ENCODE peak calls at places on chromosomes 6 and 20, in four cellular contexts. U, Y, P and O are unnamed samples.

GRCh38 chr6:27056615-27057014 is 190.9 kb upstream of the PRSS16 start:
- DNase-seq in U (no peak), Y (no peak), P (no peak), O (no peak)

GRCh38 chr20:58608096-58608840 is 42.8 kb upstream of the STX16 start:
- DNase-seq in U (no peak), Y (peak; percentile 17), P (no peak), O (no peak)

GRCh38 chr20:44491635-44492395 is 16.1 kb downstream of the TTPAL start:
- DNase-seq in U (no peak), Y (no peak), P (no peak), O (no peak)

GRCh38 chr6:113994934-113995342 is 24.0 kb upstream of the HDAC2 start:
- DNase-seq in U (no peak), Y (no peak), P (no peak), O (no peak)

GRCh38 chr6:24524801-24525200 is 30.0 kb downstream of the ALDH5A1 start:
- DNase-seq in U (no peak), Y (no peak), P (no peak), O (no peak)

GRCh38 chr6:124495316-124496176 is 466.7 kb upstream of the RNF217 start:
- DNase-seq in U (no peak), Y (no peak), P (no peak), O (no peak)

GRCh38 chr6:43515808-43516207 is 918 bp downstream of the YIPF3 start:
- DNase-seq in U (no peak), Y (no peak), P (no peak), O (no peak)

GRCh38 chr20:24206995-24207394 is 218.4 kb upstream of the GGTLC1 start:
- DNase-seq in U (no peak), Y (no peak), P (no peak), O (no peak)

GRCh38 chr6:33430991-33431879 is 11.4 kb downstream of the SYNGAP1 start:
- DNase-seq in U (no peak), Y (peak; percentile 43), P (peak; percentile 68), O (no peak)

GRCh38 chr6:51541847-51542246 is 545.6 kb downstream of the PKHD1 start:
- DNase-seq in U (no peak), Y (no peak), P (no peak), O (no peak)

GRCh38 chr6:27891300-27891913 is 20.8 kb downstream of the OR2B2 start:
- DNase-seq in U (no peak), Y (no peak), P (no peak), O (no peak)

GRCh38 chr6:169845426-169846285 is 94.2 kb downstream of the ERMARD start:
- DNase-seq in U (no peak), Y (no peak), P (no peak), O (peak; percentile 30)

GRCh38 chr6:15876406-15876805 is 213.6 kb upstream of the DTNBP1 start:
- DNase-seq in U (no peak), Y (no peak), P (no peak), O (no peak)

GRCh38 chr6:83707829-83708545 is 914 bp downstream of the SNAP91 start:
- DNase-seq in U (no peak), Y (peak; percentile 40), P (no peak), O (peak; percentile 62)

GRCh38 chr20:48921883-48922867 is 664 bp downstream of the ARFGEF2 start:
- DNase-seq in U (peak; percentile 91), Y (peak; percentile 68), P (peak; percentile 3), O (no peak)

GRCh38 chr6:110331816-110332215 is 26.3 kb downstream of the METTL24 start:
- DNase-seq in U (no peak), Y (no peak), P (no peak), O (no peak)

GRCh38 chr20:50246367-50247195 is 56.0 kb downstream of the CEBPB start:
- DNase-seq in U (no peak), Y (no peak), P (no peak), O (no peak)

GRCh38 chr20:34704177-34705007 is at the start of gene TP53INP2:
- DNase-seq in U (peak; percentile 93), Y (peak; percentile 95), P (peak; percentile 89), O (peak; percentile 96)

GRCh38 chr20:34706912-34707784 is 3.0 kb downstream of the TP53INP2 start:
- DNase-seq in U (no peak), Y (no peak), P (no peak), O (no peak)

GRCh38 chr20:34705383-34706021 is 1.4 kb downstream of the TP53INP2 start:
- DNase-seq in U (no peak), Y (no peak), P (no peak), O (no peak)

GRCh38 chr20:34705008-34705382 is 851 bp downstream of the TP53INP2 start:
- DNase-seq in U (no peak), Y (no peak), P (no peak), O (no peak)

DNA sequence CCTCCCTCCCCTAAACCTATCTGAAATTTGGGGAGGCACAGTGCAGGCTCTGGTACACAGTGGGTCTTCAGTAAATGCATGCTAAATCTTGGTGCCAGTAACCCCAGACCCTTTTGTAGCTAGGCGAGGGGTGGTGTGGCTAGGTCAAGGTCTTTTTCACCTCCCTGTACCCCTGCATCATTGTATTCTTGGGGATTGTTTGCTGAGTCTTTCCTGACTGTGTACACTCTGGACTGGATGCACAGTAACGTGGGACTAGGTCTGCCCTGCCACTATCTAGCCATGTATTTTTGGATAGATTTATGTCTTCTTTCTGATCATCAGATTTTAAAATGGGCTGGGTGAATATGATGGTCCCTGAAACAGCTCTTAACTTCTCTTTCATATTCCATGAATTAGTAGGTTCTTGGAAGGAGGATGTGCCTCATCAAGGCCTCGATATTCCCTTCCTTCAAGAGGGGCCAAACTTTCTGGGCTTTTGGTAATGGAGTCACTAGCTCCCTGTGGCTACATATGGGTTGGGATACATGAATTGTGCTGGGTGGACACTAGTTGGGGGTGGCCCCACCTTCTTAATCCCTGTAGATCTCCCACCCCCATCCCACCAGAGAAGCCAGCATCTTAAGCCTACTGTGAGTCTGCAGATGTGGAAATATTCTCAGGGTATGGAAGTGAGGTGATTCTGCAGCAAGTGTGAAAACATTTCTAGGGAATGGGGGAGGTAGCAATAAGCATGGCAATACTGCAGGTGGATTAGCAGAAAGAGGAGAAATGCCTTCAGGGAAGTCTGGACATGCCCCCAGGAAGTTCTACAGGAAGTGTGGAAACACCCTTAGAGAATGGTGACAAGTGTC is 2.1 kb downstream of the TP53INP2 start:
- DNase-seq in U (no peak), Y (no peak), P (no peak), O (no peak)
- H3K4me3 ChIP-seq in U (no peak overlapping the region), Y (no peak overlapping the region), P (no peak overlapping the region), O (peak overlapping the region; percentile 72)

DNA sequence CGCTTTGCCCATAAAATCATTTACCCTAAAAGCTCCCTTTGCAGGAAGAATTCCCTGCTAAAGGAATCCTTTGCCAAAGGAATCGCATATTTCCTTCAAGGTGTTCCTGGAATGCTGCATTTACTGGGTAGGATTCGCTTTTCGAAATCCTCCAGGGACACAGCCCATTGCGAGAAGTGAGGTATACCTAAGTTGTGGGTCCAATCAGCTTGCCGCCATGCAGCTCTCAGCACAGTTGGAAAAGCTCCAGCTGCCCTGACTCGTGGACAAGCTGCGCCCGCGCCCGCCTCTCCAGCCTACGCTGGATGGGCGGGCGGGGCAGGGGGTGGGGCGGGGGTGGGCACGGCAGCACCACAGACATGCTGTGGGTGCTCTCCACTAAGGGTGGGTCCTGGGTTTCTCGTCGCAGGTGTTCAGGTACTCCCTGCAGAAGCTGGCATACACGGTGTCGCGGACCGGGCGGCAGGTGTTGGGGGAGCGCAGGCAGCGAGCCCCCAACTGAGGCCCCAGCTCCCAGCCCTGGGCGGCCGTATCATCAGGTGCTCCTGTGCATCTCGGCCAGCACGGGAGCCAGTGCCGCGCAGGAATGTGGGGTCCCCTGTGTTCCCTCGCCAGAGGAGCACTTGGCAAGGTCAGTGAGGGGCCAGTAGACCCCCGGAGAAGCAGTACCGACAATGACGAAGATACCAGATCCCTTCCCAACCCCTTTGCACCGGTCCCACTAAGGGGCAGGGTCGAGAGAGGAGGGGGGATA is 1.4 kb downstream of the NNAT start:
- DNase-seq in U (no peak), Y (no peak), P (no peak), O (peak; percentile 88)
- H3K27ac ChIP-seq in U (no peak overlapping the region), Y (no peak overlapping the region), P (no peak overlapping the region), O (no peak overlapping the region)

DNA sequence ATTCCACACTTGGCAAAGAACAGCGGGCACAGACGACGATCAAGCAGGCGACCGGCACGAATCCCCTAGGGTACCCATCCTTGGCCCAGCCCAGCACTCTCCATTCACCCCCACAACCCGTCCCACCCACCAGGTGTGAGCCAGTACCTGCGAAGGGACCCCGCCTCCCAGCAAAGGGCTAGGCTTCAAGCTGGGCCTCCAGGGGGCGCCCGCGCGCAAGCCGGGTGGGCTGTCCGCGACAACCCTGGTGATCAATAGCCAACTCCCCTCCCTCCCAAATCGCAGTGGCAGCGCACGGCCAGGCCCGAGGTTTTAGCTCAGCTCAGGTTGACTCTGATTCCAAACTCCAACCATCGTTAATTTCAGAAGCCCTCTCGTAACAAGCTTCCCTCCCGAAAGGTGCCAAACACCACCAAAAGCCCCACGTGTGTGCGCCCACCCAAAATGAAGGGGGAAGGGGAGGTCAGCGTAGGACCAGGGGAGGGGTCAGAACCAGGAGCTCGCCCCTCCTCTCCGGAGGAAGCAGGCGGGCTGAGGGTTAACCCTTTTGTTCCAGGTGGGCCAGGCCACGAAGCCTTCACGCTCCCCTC is 2.1 kb downstream of the SALL4 start:
- DNase-seq in U (no peak), Y (no peak), P (no peak), O (peak; percentile 83)
- H3K4me3 ChIP-seq in U (peak overlapping the region; percentile 13), Y (no peak overlapping the region), P (no peak overlapping the region), O (peak overlapping the region; percentile 45)

DNA sequence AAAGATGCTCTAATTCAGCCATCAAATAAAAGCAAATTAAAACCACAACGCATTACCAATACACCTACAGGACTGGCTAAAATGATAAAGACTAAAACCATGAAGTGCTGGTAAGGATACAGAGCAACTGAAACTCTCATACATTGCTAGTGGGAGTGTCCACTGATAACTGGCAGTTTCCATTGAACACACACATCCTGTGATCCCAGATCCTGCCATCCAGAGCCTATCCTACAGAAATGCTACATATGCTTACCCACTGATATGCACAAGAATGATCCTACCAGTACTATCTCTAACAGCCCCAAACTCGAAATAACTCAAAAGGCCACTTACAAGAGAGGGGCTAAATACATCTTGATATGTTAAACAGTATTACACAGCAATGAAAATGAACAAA is 81.0 kb downstream of the FYN start:
- DNase-seq in U (no peak), Y (no peak), P (no peak), O (no peak)
- H3K27ac ChIP-seq in U (no peak overlapping the region), Y (no peak overlapping the region), P (no peak overlapping the region), O (no peak overlapping the region)

GRCh38 chr6:151680846-151681425 is 126.5 kb upstream of the ESR1 start:
- DNase-seq in U (no peak), Y (no peak), P (no peak), O (no peak)
- H3K4me3 ChIP-seq in U (no peak overlapping the region), Y (no peak overlapping the region), P (no peak overlapping the region), O (peak overlapping the region; percentile 36)

DNA sequence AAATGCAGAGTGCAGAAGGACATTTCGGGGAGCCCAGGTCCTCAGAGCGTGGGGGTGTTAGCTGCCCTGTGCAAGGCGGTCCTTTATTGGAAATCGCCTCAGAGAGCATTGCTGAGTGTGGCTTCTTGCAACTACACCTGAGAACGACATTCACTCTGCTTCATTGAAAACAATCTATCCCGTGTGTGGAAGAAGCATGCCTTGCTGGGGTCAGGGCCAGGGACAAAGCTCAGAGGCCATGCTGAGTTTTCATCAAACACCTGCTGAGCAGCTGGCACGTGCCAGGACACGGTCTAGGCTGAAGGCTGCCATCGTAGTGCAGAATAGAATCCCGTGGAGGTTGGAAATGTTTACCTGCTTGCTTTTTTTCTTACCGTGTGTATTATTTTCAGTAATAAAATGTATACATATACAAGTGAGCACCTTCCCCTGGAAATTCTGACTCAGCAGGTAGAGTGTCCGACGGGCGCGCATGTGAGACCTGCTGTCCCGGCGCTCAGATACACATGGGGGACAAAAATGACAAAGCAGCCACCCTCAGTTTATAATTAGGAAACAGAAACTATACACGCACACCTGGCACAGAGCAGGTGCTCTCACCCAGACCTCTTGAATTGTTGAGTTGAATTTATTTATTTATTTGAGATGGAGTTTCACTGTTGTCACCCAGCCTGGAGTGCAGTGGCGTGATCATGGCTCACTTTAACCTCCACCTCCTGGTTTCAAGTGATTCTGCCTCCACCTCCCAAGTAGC is 180.2 kb downstream of the ZDHHC14 start:
- DNase-seq in U (no peak), Y (no peak), P (no peak), O (no peak)
- H3K27ac ChIP-seq in U (no peak overlapping the region), Y (no peak overlapping the region), P (no peak overlapping the region), O (no peak overlapping the region)